ENCODE peak calls at places on chromosomes 1 and 21, in eight cellular contexts. D is Calu3, K is WTC11, J is pancreas, I is neural progenitor cell, T is heart right ventricle, N is neural crest cell, F is left lung. R is an unnamed sample.

GRCh38 chr1:85689788-85690404 is 18.3 kb downstream of the ZNHIT6 start:
- DNase-seq in D (no peak), K (no peak), J (no peak), I (no peak), T (no peak), N (no peak), F (no peak), R (no peak)

GRCh38 chr1:184836081-184836480 is 81.4 kb upstream of the EDEM3 start:
- DNase-seq in D (no peak), K (no peak), J (no peak), I (no peak), T (no peak), N (no peak), F (no peak), R (no peak)

GRCh38 chr1:15765495-15766194 is 7.0 kb downstream of the FBLIM1 start:
- DNase-seq in D (no peak), K (no peak), J (no peak), I (no peak), T (no peak), N (no peak), F (no peak), R (no peak)

GRCh38 chr1:233355841-233356704 is 28.5 kb downstream of the MAP3K21 start:
- DNase-seq in D (no peak), K (no peak), J (no peak), I (no peak), T (no peak), N (no peak), F (no peak), R (no peak)

GRCh38 chr1:234866007-234866866 is 256.3 kb upstream of the IRF2BP2 start:
- DNase-seq in D (peak; percentile 76), K (no peak), J (no peak), I (no peak), T (peak; percentile 22), N (no peak), F (no peak), R (no peak)

GRCh38 chr1:151347523-151348246 is 633 bp upstream of the RFX5 start:
- DNase-seq in D (no peak), K (no peak), J (no peak), I (no peak), T (no peak), N (no peak), F (no peak), R (no peak)

GRCh38 chr1:232868793-232869491 is 63.7 kb downstream of the MAP10 start:
- DNase-seq in D (peak; percentile 6), K (no peak), J (no peak), I (no peak), T (no peak), N (no peak), F (no peak), R (no peak)

GRCh38 chr1:224497714-224498573 is 63.3 kb upstream of the WDR26 start:
- DNase-seq in D (peak; percentile 60), K (peak; percentile 54), J (no peak), I (peak; percentile 49), T (peak; percentile 19), N (no peak), F (no peak), R (no peak)

GRCh38 chr1:69595486-69595885 is 27.8 kb downstream of the LRRC7 start:
- DNase-seq in D (no peak), K (no peak), J (no peak), I (no peak), T (no peak), N (no peak), F (no peak), R (no peak)

GRCh38 chr1:184465489-184466146 is 78.8 kb downstream of the C1orf21 start:
- DNase-seq in D (no peak), K (peak; percentile 16), J (no peak), I (peak; percentile 27), T (peak; percentile 39), N (no peak), F (peak; percentile 34), R (no peak)

GRCh38 chr1:19465123-19465522 is 20.2 kb downstream of the CAPZB start:
- DNase-seq in D (no peak), K (no peak), J (no peak), I (no peak), T (no peak), N (no peak), F (no peak), R (no peak)

GRCh38 chr1:167227934-167228378 is 7.3 kb downstream of the POU2F1 start:
- DNase-seq in D (peak; percentile 37), K (no peak), J (no peak), I (peak; percentile 45), T (no peak), N (no peak), F (no peak), R (no peak)

GRCh38 chr1:240946926-240947325 is 335.0 kb upstream of the GREM2 start:
- DNase-seq in D (peak; percentile 73), K (peak; percentile 23), J (no peak), I (peak; percentile 56), T (no peak), N (peak; percentile 28), F (no peak), R (no peak)

GRCh38 chr21:41766051-41766882 is 585 bp downstream of the RIPK4 start:
- DNase-seq in D (no peak), K (no peak), J (no peak), I (peak; percentile 70), T (no peak), N (no peak), F (no peak), R (no peak)

GRCh38 chr1:93433407-93433961 is 14.4 kb upstream of the FNBP1L start:
- DNase-seq in D (peak; percentile 53), K (peak; percentile 56), J (peak; percentile 44), I (no peak), T (no peak), N (no peak), F (no peak), R (no peak)

GRCh38 chr1:61053281-61053711 is 29.1 kb upstream of the NFIA start:
- DNase-seq in D (no peak), K (no peak), J (no peak), I (no peak), T (no peak), N (no peak), F (no peak), R (no peak)

GRCh38 chr1:226128487-226129075 is 58.0 kb downstream of the ACBD3 start:
- DNase-seq in D (peak; percentile 42), K (no peak), J (no peak), I (no peak), T (no peak), N (no peak), F (no peak), R (no peak)

GRCh38 chr1:116889417-116889816 is 20.3 kb upstream of the PTGFRN start:
- DNase-seq in D (no peak), K (no peak), J (no peak), I (no peak), T (no peak), N (no peak), F (no peak), R (no peak)

GRCh38 chr1:69737527-69738176 is 169.9 kb downstream of the LRRC7 start:
- DNase-seq in D (peak; percentile 49), K (peak; percentile 14), J (no peak), I (peak; percentile 81), T (no peak), N (peak; percentile 34), F (no peak), R (no peak)

GRCh38 chr1:59020151-59020997 is 236.5 kb upstream of the JUN start:
- DNase-seq in D (peak; percentile 40), K (no peak), J (no peak), I (no peak), T (peak; percentile 24), N (no peak), F (no peak), R (no peak)

GRCh38 chr1:8395433-8395866 is 77.5 kb downstream of the SLC45A1 start:
- DNase-seq in D (no peak), K (no peak), J (no peak), I (no peak), T (no peak), N (no peak), F (no peak), R (no peak)

DNA sequence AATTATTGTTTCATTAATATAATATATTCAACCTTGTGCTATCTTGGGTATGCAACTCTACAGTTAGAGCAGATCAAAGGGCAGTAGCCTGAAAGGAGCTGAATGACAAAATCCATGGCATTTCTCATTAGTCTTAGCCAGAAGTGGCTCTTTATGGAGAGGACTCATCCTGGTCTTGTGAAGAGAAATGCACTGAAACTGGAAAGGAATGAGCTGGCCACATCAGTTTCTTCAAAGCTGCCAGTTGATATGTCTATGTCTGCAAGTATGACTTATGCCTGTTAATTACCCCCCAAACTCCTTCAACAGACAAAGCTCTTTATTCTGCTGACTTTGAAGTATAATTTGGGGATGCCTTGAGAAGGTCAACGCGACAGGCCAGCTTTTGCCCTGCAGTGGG is 119.0 kb upstream of the UBE2U start:
- DNase-seq in D (no peak), K (no peak), J (no peak), I (no peak), T (no peak), N (no peak), F (no peak), R (no peak)
- TF ChIP-seq CTCF in D (no peak), K (no peak), J (no peak), I (no peak), T (no peak), N (no peak), F (no peak), R (no peak)

GRCh38 chr1:210264521-210265380 is 32.2 kb downstream of the SERTAD4 start:
- DNase-seq in D (no peak), K (no peak), J (no peak), I (no peak), T (no peak), N (no peak), F (no peak), R (no peak)
- TF ChIP-seq CTCF in D (no peak), K (no peak), J (no peak), I (peak; percentile 36), T (no peak), N (peak; percentile 14), F (no peak), R (peak; percentile 34)

GRCh38 chr1:111818081-111818480 is 62.4 kb downstream of the DDX20 start:
- DNase-seq in D (no peak), K (no peak), J (no peak), I (no peak), T (no peak), N (no peak), F (no peak), R (no peak)
- TF ChIP-seq CTCF in D (no peak), K (no peak), J (no peak), I (no peak), T (no peak), N (no peak), F (no peak), R (no peak)

GRCh38 chr1:169485427-169486280 is at the start of gene SLC19A2:
- DNase-seq in D (peak; percentile 99), K (peak; percentile 96), J (peak; percentile 100), I (peak; percentile 99), T (peak; percentile 100), N (peak; percentile 86), F (peak; percentile 99), R (peak; percentile 98)
- TF ChIP-seq CTCF in D (peak; percentile 49), K (no peak), J (no peak), I (peak; percentile 42), T (peak; percentile 20), N (peak; percentile 44), F (peak; percentile 34), R (peak; percentile 52)

R was measured in type B pancreatic cell.